ENCODE peak calls at places on chromosomes 1 and 21, in five cellular contexts. S, J, N, Q and U are unnamed samples.

GRCh38 chr1:169363046-169363756 is 4.4 kb downstream of the NME7 start:
- DNase-seq in J (no peak), Q (peak; percentile 84), N (peak; percentile 77), S (no peak), U (peak; percentile 88)

GRCh38 chr1:21175670-21176581 is 771 bp downstream of the EIF4G3 start:
- DNase-seq in Q (peak; percentile 34), J (peak; percentile 60), S (peak; percentile 49), N (no peak), U (no peak)

GRCh38 chr1:69157046-69157756 is 410.5 kb upstream of the LRRC7 start:
- DNase-seq in Q (no peak), J (no peak), N (no peak), S (no peak), U (no peak)

GRCh38 chr1:221279146-221279545 is 399.9 kb downstream of the HLX start:
- DNase-seq in J (no peak), Q (no peak), S (no peak), N (no peak), U (no peak)

GRCh38 chr1:22053018-22053860 is 730 bp downstream of the CDC42 start:
- DNase-seq in S (peak; percentile 61), Q (peak; percentile 81), J (peak; percentile 83), N (no peak), U (peak; percentile 74)

GRCh38 chr1:17875882-17876280 is 120.7 kb downstream of the ACTL8 start:
- DNase-seq in Q (peak; percentile 35), S (no peak), J (peak; percentile 37), N (no peak), U (no peak)

GRCh38 chr21:44914176-44914874 is 6.4 kb downstream of the ITGB2 start:
- DNase-seq in S (no peak), Q (no peak), N (peak; percentile 63), J (no peak), U (no peak)

GRCh38 chr1:158547533-158547932 is 6.7 kb downstream of the OR6Y1 start:
- DNase-seq in S (no peak), N (no peak), J (no peak), Q (no peak), U (no peak)

GRCh38 chr21:35995522-35996088 is 64.7 kb downstream of the SETD4 start:
- DNase-seq in S (no peak), J (no peak), N (no peak), Q (no peak), U (no peak)

GRCh38 chr1:154777151-154777550 is 92.9 kb downstream of the KCNN3 start:
- DNase-seq in N (no peak), Q (no peak), J (no peak), S (no peak), U (peak; percentile 59)

GRCh38 chr1:206890125-206890637 is 7.1 kb upstream of the IL24 start:
- DNase-seq in Q (peak; percentile 88), S (no peak), J (no peak), N (no peak), U (peak; percentile 94)

GRCh38 chr1:176174108-176174507 is 33.0 kb downstream of the COP1 start:
- DNase-seq in S (no peak), N (no peak), J (no peak), Q (no peak), U (no peak)

GRCh38 chr1:67793562-67793961 is 39.7 kb downstream of the GNG12 start:
- DNase-seq in S (no peak), Q (peak; percentile 37), J (no peak), N (peak; percentile 72), U (peak; percentile 33)

GRCh38 chr1:1291023-1291528 is 10.8 kb downstream of the SCNN1D start:
- DNase-seq in N (no peak), S (peak; percentile 33), Q (no peak), J (no peak), U (no peak)

GRCh38 chr1:206467915-206468314 is 2.4 kb upstream of the IKBKE start:
- DNase-seq in S (no peak), N (no peak), J (peak; percentile 69), Q (peak; percentile 43), U (no peak)

GRCh38 chr1:63698001-63698838 is 75.6 kb upstream of the ROR1 start:
- DNase-seq in N (no peak), S (peak; percentile 23), J (no peak), Q (peak; percentile 81), U (no peak)

GRCh38 chr1:204695692-204696091 is 10.2 kb upstream of the LRRN2 start:
- DNase-seq in J (no peak), S (no peak), N (no peak), Q (no peak), U (no peak)

GRCh38 chr1:63674865-63675815 is 81.9 kb downstream of the PGM1 start:
- DNase-seq in N (no peak), S (peak; percentile 35), Q (peak; percentile 59), J (peak; percentile 27), U (no peak)

GRCh38 chr1:91851130-91852010 is 34.6 kb downstream of the TGFBR3 start:
- DNase-seq in Q (peak; percentile 97), J (peak; percentile 47), N (peak; percentile 85), S (peak; percentile 96), U (peak; percentile 70)

GRCh38 chr1:211135342-211135950 is 1.5 kb upstream of the KCNH1 start:
- DNase-seq in Q (peak; percentile 67), J (peak; percentile 61), N (peak; percentile 55), S (no peak), U (peak; percentile 66)

GRCh38 chr1:98794196-98794886 is 132.8 kb downstream of the SNX7 start:
- DNase-seq in Q (peak; percentile 80), S (no peak), J (peak; percentile 75), N (peak; percentile 52), U (peak; percentile 83)

GRCh38 chr1:222461941-222462340 is 86.0 kb downstream of the HHIPL2 start:
- DNase-seq in Q (no peak), J (no peak), S (no peak), N (no peak), U (no peak)

DNA sequence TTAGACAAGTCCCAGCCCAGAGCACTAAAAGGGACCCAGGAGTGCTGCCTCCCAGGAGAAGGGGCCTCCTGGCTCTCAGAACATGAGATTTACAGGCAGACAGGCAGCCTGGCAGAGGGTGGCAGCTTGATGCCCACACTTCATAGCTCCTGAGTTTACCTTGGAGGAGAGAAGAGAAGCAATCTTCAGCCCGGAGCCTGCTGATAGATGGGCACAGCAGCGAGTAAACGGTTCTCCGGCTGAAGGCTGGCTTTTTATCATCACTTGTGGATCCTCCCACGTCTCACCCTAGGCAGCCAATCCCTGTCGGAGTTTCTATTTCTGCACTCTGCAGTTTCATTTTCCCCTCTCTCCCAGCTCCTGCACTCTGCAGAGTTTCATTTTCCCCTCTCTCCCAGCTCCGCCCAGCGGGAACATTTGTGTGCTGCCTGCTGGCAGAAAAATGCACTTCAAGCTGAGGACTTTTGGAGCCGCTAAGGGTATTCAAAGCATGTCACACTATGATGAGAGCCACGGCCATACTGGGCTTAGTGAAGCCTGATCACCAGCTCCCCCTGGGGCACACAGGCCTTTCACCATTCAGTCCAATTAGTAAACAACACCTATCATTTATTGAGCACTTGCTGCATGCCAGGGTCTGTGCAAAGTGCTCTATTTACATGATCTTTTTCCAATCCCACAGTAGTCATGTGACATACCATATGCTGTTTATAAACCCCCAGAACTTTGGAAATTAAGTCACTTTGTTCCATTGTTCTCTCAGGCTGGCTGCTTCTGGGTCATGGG is at the start of gene IFI6:
- DNase-seq in J (peak; percentile 96), S (peak; percentile 86), Q (peak; percentile 97), N (peak; percentile 77), U (peak; percentile 92)
- TF ChIP-seq CTCF in J (peak; percentile 51), S (peak; percentile 43), Q (peak; percentile 52), N (no peak), U (peak; percentile 48)

GRCh38 chr1:31503581-31503980 is 72.7 kb upstream of the TINAGL1 start:
- DNase-seq in N (no peak), J (no peak), Q (no peak), S (no peak), U (no peak)
- H3K4me3 ChIP-seq in N (no peak overlapping the region), J (no peak overlapping the region), Q (no peak overlapping the region), S (no peak overlapping the region), U (no peak overlapping the region)

GRCh38 chr1:81757398-81758020 is 43.2 kb upstream of the ADGRL2 start:
- DNase-seq in S (no peak), N (no peak), J (no peak), Q (peak; percentile 14), U (no peak)

GRCh38 chr1:81758213-81758612 is 42.5 kb upstream of the ADGRL2 start:
- DNase-seq in J (no peak), N (no peak), Q (peak; percentile 20), S (no peak), U (no peak)

GRCh38 chr1:81756872-81757271 is 43.9 kb upstream of the ADGRL2 start:
- DNase-seq in S (no peak), N (no peak), Q (peak; percentile 57), J (no peak), U (no peak)

DNA sequence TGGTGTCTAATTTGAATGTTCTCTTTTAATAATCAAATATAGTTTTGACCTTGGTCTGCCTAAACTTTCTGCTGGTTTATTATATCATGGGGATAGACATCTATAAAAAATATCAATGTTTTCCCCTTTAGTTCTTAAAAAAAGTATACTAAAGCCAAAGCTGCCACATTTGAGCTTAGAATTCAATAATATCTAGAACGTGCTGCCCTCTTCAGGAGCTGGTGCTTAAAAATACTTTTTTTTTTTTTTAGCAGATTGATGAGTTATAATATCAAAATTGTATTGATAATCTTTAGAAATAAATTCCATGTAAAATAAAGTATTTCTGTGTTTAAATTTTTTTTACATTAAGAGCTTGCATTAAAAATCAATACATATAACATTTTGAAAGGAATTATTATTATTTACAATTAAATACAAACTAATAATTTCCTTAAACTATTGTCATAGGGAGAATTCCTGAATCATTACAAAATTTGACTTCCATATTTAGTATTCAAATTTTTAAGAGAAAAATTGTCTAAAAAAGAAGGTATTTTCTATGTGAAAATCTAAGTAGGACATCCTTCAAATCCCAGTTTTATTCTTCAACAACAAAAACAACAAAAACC is 40.1 kb upstream of the ADGRL2 start:
- DNase-seq in S (no peak), N (no peak), Q (peak; percentile 67), J (peak; percentile 14), U (peak; percentile 27)
- TF ChIP-seq CTCF in S (no peak), N (peak; percentile 65), Q (peak; percentile 41), J (peak; percentile 45), U (peak; percentile 45)

GRCh38 chr1:2548068-2548589 is 8.0 kb upstream of the TNFRSF14 start:
- DNase-seq in S (peak; percentile 82), J (peak; percentile 85), N (peak; percentile 70), Q (peak; percentile 73), U (peak; percentile 83)

GRCh38 chr1:2545754-2546514 is 10.2 kb upstream of the TNFRSF14 start:
- DNase-seq in J (peak; percentile 93), S (peak; percentile 76), Q (peak; percentile 71), N (peak; percentile 74), U (peak; percentile 64)

GRCh38 chr1:2544875-2545638 is 11.1 kb upstream of the TNFRSF14 start:
- DNase-seq in N (no peak), J (peak; percentile 52), Q (no peak), S (no peak), U (no peak)

GRCh38 chr1:2547210-2548067 is 8.7 kb upstream of the TNFRSF14 start:
- DNase-seq in N (no peak), Q (no peak), J (no peak), S (no peak), U (no peak)

DNA sequence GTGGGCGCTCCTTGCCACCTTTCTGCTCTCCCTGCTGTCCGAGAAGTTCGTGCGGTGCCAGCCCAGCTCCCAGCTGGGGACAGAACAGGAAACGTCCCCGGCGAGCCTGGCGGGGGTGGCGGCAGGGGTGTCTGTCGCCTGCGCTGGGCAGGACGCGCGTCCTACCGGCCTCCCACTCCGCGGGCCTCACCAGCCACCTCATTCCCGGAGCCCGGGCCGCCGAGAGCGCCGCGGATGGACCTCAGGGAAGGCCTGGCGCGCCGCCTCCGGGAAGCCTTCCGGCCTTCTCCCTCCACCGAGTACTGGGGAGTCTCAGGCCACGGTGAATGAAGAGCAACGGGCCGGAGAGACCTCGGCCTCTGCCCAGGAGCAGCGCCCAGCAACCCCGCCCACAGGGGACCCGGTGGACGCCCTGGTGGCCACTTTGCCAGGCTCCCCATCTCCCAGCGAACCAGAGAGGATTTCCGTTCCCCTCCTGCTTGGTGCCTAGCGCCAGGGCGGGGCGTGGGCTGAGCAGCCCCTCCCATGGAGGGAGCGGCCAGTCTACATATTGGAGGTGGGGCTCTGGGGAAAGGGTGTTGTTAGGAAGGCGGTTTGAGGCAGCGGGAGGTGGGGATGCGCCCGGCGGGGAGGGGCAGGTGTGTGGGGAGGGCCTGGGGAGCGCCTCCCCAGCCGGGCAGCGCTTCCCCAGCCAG is 9.5 kb upstream of the TNFRSF14 start:
- DNase-seq in N (peak; percentile 87), S (peak; percentile 65), J (peak; percentile 65), Q (peak; percentile 71), U (peak; percentile 85)
- H3K4me3 ChIP-seq in N (peak overlapping the region; percentile 87), S (peak overlapping the region; percentile 37), J (peak overlapping the region; percentile 13), Q (peak overlapping the region; percentile 47), U (peak overlapping the region; percentile 45)